ENCODE peak calls at places on chromosomes 16 and 17, in six cellular contexts. One of them, this sample, is unnamed.

GRCh38 chr16:48215738-48216137 is 28.4 kb upstream of the LONP2 start:
- DNase-seq in GM13977: no peak
- DNase-seq in lower leg skin: no peak
- DNase-seq in neural crest cell: no peak
- DNase-seq in cardiac muscle cell: no peak
- DNase-seq in pancreas: no peak
- DNase-seq in this sample: no peak

GRCh38 chr16:67389911-67390815 is 3.1 kb downstream of the TPPP3 start:
- DNase-seq in GM13977: no peak
- DNase-seq in lower leg skin: peak; percentile 39
- DNase-seq in neural crest cell: no peak
- DNase-seq in cardiac muscle cell: no peak
- DNase-seq in pancreas: peak; percentile 41
- DNase-seq in this sample: no peak

GRCh38 chr16:48347980-48348379 is 37.2 kb downstream of the SIAH1 start:
- DNase-seq in GM13977: no peak
- DNase-seq in lower leg skin: no peak
- DNase-seq in neural crest cell: no peak
- DNase-seq in cardiac muscle cell: no peak
- DNase-seq in pancreas: no peak
- DNase-seq in this sample: no peak

GRCh38 chr16:69555437-69555836 is 10.3 kb upstream of the NFAT5 start:
- DNase-seq in GM13977: no peak
- DNase-seq in lower leg skin: no peak
- DNase-seq in neural crest cell: no peak
- DNase-seq in cardiac muscle cell: no peak
- DNase-seq in pancreas: no peak
- DNase-seq in this sample: no peak

GRCh38 chr17:30526401-30526800 is 49.2 kb downstream of the GOSR1 start:
- DNase-seq in GM13977: no peak
- DNase-seq in lower leg skin: no peak
- DNase-seq in neural crest cell: no peak
- DNase-seq in cardiac muscle cell: no peak
- DNase-seq in pancreas: no peak
- DNase-seq in this sample: no peak

GRCh38 chr17:75630071-75630917 is 2.9 kb upstream of the SMIM5 start:
- DNase-seq in GM13977: no peak
- DNase-seq in lower leg skin: no peak
- DNase-seq in neural crest cell: no peak
- DNase-seq in cardiac muscle cell: no peak
- DNase-seq in pancreas: no peak
- DNase-seq in this sample: no peak

GRCh38 chr16:81863630-81864352 is 84.7 kb downstream of the PLCG2 start:
- DNase-seq in GM13977: peak; percentile 61
- DNase-seq in lower leg skin: no peak
- DNase-seq in neural crest cell: no peak
- DNase-seq in cardiac muscle cell: peak; percentile 23
- DNase-seq in pancreas: no peak
- DNase-seq in this sample: no peak

GRCh38 chr16:23960081-23960499 is 124.3 kb downstream of the PRKCB start:
- DNase-seq in GM13977: no peak
- DNase-seq in lower leg skin: no peak
- DNase-seq in neural crest cell: no peak
- DNase-seq in cardiac muscle cell: no peak
- DNase-seq in pancreas: no peak
- DNase-seq in this sample: no peak

GRCh38 chr16:28297308-28297707 is 5.0 kb downstream of the SBK1 start:
- DNase-seq in GM13977: no peak
- DNase-seq in lower leg skin: no peak
- DNase-seq in neural crest cell: no peak
- DNase-seq in cardiac muscle cell: no peak
- DNase-seq in pancreas: no peak
- DNase-seq in this sample: no peak

GRCh38 chr17:2262146-2262587 is 41.4 kb downstream of the SMG6 start:
- DNase-seq in GM13977: no peak
- DNase-seq in lower leg skin: no peak
- DNase-seq in neural crest cell: no peak
- DNase-seq in cardiac muscle cell: no peak
- DNase-seq in pancreas: no peak
- DNase-seq in this sample: no peak

GRCh38 chr17:62627904-62628603 is 584 bp downstream of the MRC2 start:
- DNase-seq in GM13977: peak; percentile 53
- DNase-seq in lower leg skin: no peak
- DNase-seq in neural crest cell: no peak
- DNase-seq in cardiac muscle cell: peak; percentile 50
- DNase-seq in pancreas: no peak
- DNase-seq in this sample: no peak

DNA sequence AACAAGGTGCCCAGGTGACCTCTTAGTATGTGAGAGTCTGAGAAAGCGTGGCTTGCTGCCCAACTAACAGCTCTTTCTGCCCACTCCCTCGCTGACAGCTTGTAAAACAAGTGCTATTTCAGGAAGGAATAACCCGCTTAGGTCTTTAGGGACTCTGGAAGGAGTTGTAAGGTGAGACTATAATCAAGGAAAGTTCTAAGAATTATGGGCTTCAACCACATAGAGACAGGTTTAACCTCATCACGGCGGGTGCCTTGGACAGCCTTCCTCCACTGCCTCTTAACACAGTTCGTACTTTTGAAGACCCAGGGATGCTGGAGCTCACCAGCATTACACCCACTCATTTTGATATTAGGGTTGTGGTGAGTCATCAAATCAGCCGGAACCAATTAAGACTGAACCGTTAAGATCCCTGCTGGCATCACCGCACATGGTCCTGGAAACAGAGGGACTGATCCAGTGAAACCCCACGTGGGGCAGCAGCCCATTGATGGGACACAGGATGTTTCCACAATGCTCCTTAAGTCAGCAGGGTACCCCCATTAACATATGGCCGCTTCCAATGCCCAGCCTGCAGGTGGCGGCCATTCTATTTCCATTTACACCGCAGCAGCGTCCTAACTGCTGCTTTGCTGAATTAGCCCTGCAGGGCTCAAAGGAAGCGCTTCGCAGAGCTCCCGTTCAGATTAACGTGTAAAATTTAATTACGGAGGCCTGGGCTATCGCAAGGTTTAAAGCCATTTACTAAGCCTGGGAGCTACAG is 176.6 kb upstream of the SDK2 start:
- DNase-seq in GM13977: no peak
- DNase-seq in lower leg skin: no peak
- DNase-seq in neural crest cell: peak; percentile 18
- DNase-seq in cardiac muscle cell: peak; percentile 29
- DNase-seq in pancreas: no peak
- DNase-seq in this sample: no peak
- TF ChIP-seq CTCF in GM13977: peak; percentile 25
- TF ChIP-seq CTCF in lower leg skin: no peak
- TF ChIP-seq CTCF in neural crest cell: peak; percentile 50
- TF ChIP-seq CTCF in cardiac muscle cell: peak; percentile 32
- TF ChIP-seq CTCF in pancreas: no peak
- TF ChIP-seq CTCF in this sample: peak; percentile 66

GRCh38 chr17:42097691-42098661 is at the start of gene ZNF385C:
- DNase-seq in GM13977: peak; percentile 71
- DNase-seq in lower leg skin: no peak
- DNase-seq in neural crest cell: no peak
- DNase-seq in cardiac muscle cell: peak; percentile 18
- DNase-seq in pancreas: peak; percentile 80
- DNase-seq in this sample: no peak

GRCh38 chr17:42101513-42102292 is 3.4 kb upstream of the ZNF385C start:
- DNase-seq in GM13977: peak; percentile 87
- DNase-seq in lower leg skin: no peak
- DNase-seq in neural crest cell: peak; percentile 90
- DNase-seq in cardiac muscle cell: peak; percentile 76
- DNase-seq in pancreas: peak; percentile 93
- DNase-seq in this sample: no peak

GRCh38 chr17:42098747-42099399 is 600 bp upstream of the ZNF385C start:
- DNase-seq in GM13977: no peak
- DNase-seq in lower leg skin: no peak
- DNase-seq in neural crest cell: no peak
- DNase-seq in cardiac muscle cell: no peak
- DNase-seq in pancreas: no peak
- DNase-seq in this sample: no peak

GRCh38 chr17:42094375-42095069 is 3.8 kb downstream of the ZNF385C start:
- DNase-seq in GM13977: no peak
- DNase-seq in lower leg skin: no peak
- DNase-seq in neural crest cell: no peak
- DNase-seq in cardiac muscle cell: no peak
- DNase-seq in pancreas: no peak
- DNase-seq in this sample: no peak

DNA sequence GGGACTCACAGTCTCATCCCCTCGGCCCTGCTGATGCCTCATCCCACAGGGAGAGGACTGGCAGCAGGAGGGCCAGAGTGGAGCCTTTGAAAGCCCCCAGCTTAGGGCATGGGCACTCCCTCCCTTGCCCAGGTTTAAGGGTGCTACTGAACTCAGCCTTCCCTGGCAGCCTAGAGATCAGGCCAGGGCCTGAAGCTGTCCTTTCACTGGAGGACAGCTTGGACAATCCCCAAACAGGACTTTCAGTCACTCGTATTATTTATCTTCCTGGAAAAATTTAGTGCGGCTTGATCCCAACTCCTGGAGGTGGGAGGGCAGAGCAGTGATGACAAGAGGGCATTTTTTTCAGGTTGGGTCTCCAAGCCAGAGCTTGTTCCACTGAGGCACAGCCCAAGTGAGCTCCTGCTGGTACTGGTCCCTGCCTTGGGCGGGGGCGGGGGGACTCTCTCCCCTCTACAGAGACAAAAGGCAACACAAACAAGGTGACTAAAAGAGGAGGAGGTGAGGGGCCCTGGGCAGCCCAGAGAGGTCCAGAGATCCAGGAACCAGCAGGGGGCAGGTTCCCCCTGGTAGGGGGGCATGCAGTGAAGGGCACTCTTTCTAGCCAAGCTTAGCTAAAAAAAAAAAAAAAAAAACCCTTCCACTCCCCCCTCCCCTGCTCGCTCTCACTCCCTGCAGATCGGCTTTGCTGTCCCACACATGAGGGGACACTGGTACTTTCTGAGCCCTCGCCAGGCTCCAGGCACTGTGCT is 1.7 kb downstream of the ZNF385C start:
- DNase-seq in GM13977: no peak
- DNase-seq in lower leg skin: no peak
- DNase-seq in neural crest cell: no peak
- DNase-seq in cardiac muscle cell: no peak
- DNase-seq in pancreas: no peak
- DNase-seq in this sample: no peak
- TF ChIP-seq CTCF in GM13977: no peak
- TF ChIP-seq CTCF in lower leg skin: no peak
- TF ChIP-seq CTCF in neural crest cell: no peak
- TF ChIP-seq CTCF in cardiac muscle cell: no peak
- TF ChIP-seq CTCF in pancreas: no peak
- TF ChIP-seq CTCF in this sample: no peak

GRCh38 chr16:12341423-12341822 is 364.9 kb downstream of the SNX29 start:
- DNase-seq in GM13977: no peak
- DNase-seq in lower leg skin: no peak
- DNase-seq in neural crest cell: no peak
- DNase-seq in cardiac muscle cell: no peak
- DNase-seq in pancreas: no peak
- DNase-seq in this sample: no peak
- TF ChIP-seq CTCF in GM13977: no peak
- TF ChIP-seq CTCF in lower leg skin: no peak
- TF ChIP-seq CTCF in neural crest cell: no peak
- TF ChIP-seq CTCF in cardiac muscle cell: no peak
- TF ChIP-seq CTCF in pancreas: no peak
- TF ChIP-seq CTCF in this sample: no peak

DNA sequence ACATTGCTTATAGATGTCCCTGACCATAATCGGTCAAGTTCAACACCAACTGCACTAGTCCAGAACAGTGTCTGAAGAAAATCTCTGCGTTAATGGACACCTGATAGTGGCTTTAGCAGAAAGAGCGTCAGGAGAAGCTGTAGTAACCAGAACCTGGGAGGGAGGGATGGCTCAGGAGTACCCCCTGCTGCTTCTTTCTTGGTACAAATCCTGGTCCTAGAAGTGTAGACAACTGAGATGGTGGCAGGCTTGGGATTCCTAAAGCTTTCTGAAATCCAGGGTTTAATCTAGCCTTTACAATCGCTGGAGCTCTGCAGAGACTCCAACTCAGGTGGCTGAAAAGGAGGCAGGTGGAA is 5.4 kb downstream of the MAP3K14 start:
- DNase-seq in GM13977: no peak
- DNase-seq in lower leg skin: no peak
- DNase-seq in neural crest cell: no peak
- DNase-seq in cardiac muscle cell: no peak
- DNase-seq in pancreas: no peak
- DNase-seq in this sample: no peak
- TF ChIP-seq CTCF in GM13977: no peak
- TF ChIP-seq CTCF in lower leg skin: no peak
- TF ChIP-seq CTCF in neural crest cell: no peak
- TF ChIP-seq CTCF in cardiac muscle cell: peak; percentile 11
- TF ChIP-seq CTCF in pancreas: no peak
- TF ChIP-seq CTCF in this sample: no peak

DNA sequence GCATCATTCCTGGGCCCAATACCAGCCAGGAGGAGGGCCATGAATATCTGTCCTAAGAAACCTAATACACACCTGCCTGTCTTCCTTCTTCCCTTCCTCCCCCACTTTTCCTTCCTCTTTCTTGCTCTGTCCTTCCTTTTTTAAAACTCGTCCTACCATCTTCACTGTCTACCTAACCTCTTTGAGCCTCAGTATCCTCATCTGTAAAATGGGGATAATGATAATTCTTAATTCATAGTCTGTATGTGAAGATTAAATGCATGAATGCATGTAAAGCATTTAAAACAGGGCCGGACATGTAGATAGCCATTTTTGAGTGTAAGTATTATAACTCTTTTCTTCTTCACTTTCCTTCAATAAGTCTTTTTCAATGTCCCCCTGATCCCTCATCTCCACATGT is 560 bp downstream of the CRYBA1 start:
- DNase-seq in GM13977: no peak
- DNase-seq in lower leg skin: no peak
- DNase-seq in neural crest cell: no peak
- DNase-seq in cardiac muscle cell: no peak
- DNase-seq in pancreas: no peak
- DNase-seq in this sample: no peak
- TF ChIP-seq CTCF in GM13977: no peak
- TF ChIP-seq CTCF in lower leg skin: no peak
- TF ChIP-seq CTCF in neural crest cell: no peak
- TF ChIP-seq CTCF in cardiac muscle cell: no peak
- TF ChIP-seq CTCF in pancreas: no peak
- TF ChIP-seq CTCF in this sample: no peak

DNA sequence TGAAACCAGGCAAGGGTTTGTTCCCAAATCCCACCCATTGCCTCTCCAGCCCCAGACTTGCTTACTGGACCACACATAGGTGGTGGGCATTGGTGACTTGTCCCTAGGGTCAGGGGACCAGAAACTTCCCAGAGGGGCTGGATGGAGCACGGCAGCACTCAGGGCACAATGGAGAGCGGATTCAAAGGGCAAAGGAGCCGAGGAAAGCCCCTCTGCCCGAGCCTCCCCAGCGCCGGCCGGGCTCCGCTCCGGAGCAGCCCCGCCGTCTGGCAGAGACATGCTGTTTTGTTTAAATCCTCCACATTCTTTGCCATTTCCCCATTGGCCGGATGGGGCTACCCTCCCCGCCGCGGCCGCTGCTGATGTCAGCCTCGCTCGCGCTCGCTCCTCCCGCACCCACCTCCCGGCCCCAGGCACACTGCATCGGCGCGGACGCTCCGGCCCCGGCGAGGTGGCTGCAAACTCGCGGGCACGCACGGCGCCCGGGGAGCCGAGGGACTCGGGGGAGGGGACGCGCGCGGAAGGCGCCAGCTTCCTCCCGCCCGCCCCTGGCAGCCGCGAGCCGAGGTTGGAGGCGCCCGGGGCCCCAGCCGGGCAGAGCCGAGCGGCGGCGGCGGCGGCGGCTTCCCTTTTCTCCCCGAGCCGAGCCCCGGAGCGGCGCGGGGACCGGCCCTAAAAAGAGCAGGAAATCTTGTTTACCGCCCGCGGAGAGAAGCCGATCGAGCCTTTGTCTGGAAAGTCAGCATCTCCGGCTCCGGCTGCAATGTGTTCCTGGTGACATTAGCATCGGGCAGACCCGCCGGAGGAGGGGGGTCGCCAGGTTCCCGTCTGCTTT is at the start of gene PITPNC1:
- DNase-seq in GM13977: peak; percentile 90
- DNase-seq in lower leg skin: peak; percentile 70
- DNase-seq in neural crest cell: peak; percentile 81
- DNase-seq in cardiac muscle cell: peak; percentile 86
- DNase-seq in pancreas: peak; percentile 95
- DNase-seq in this sample: peak; percentile 90
- TF ChIP-seq CTCF in GM13977: peak; percentile 15
- TF ChIP-seq CTCF in lower leg skin: no peak
- TF ChIP-seq CTCF in neural crest cell: no peak
- TF ChIP-seq CTCF in cardiac muscle cell: no peak
- TF ChIP-seq CTCF in pancreas: no peak
- TF ChIP-seq CTCF in this sample: peak; percentile 28

This sample was measured in type B pancreatic cell.